ENCODE peak calls at places on chromosomes 4 and X, in seven cellular contexts. D is pancreas, F is OCI-LY7, H is cardiac fibroblast, X is gastrocnemius medialis, L is endothelial cell, K is H9. B is an unnamed sample.

GRCh38 chr4:95155759-95156451 is 392.9 kb downstream of the UNC5C start:
- DNase-seq in D (no peak), F (peak), H (peak), X (no peak), L (no peak), K (no peak), B (no peak)

GRCh38 chr4:101348367-101348827 is 1.1 kb upstream of the PPP3CA start:
- DNase-seq in D (no peak), F (no peak), H (no peak), X (no peak), L (no peak), K (no peak), B (peak)

GRCh38 chr4:26763063-26763462 is 97.6 kb upstream of the STIM2 start:
- DNase-seq in D (no peak), F (peak), H (no peak), X (no peak), L (no peak), K (no peak), B (no peak)

GRCh38 chr4:155809835-155810234 is 51.0 kb downstream of the GUCY1B1 start:
- DNase-seq in D (no peak), F (peak), H (peak), X (no peak), L (no peak), K (no peak), B (no peak)

GRCh38 chr4:139903845-139904244 is 238.2 kb downstream of the MGST2 start:
- DNase-seq in D (no peak), F (no peak), H (peak), X (no peak), L (no peak), K (no peak), B (peak)

GRCh38 chr4:184163813-184164212 is 53.9 kb downstream of the ENPP6 start:
- DNase-seq in D (peak), F (peak), H (no peak), X (no peak), L (peak), K (peak), B (no peak)

GRCh38 chrX:154738013-154738738 is 12.7 kb downstream of the GAB3 start:
- DNase-seq in D (no peak), F (no peak), H (peak), X (no peak), L (no peak), K (no peak), B (peak)

GRCh38 chrX:10156199-10157031 is at the start of gene CLCN4:
- DNase-seq in D (peak), F (peak), H (peak), X (peak), L (peak), K (peak), B (no peak)

GRCh38 chr4:46844325-46844917 is 64.6 kb downstream of the COX7B2 start:
- DNase-seq in D (no peak), F (peak), H (peak), X (no peak), L (peak), K (peak), B (no peak)

GRCh38 chr4:115159141-115159540 is 45.7 kb upstream of the NDST4 start:
- DNase-seq in D (no peak), F (no peak), H (peak), X (no peak), L (no peak), K (no peak), B (no peak)

GRCh38 chr4:115152081-115152480 is 38.7 kb upstream of the NDST4 start:
- DNase-seq in D (no peak), F (no peak), H (no peak), X (no peak), L (no peak), K (no peak), B (no peak)

GRCh38 chr4:115154826-115155225 is 41.4 kb upstream of the NDST4 start:
- DNase-seq in D (no peak), F (no peak), H (no peak), X (no peak), L (no peak), K (no peak), B (no peak)
- TF ChIP-seq CTCF in D (no peak), F (peak), H (no peak), X (no peak), L (no peak), K (peak), B (no peak)

GRCh38 chrX:40297949-40298539 is 200.3 kb upstream of the BCOR start:
- DNase-seq in D (no peak), F (no peak), H (no peak), X (no peak), L (no peak), K (no peak), B (no peak)

GRCh38 chrX:40298569-40298968 is 200.8 kb upstream of the BCOR start:
- DNase-seq in D (no peak), F (no peak), H (no peak), X (no peak), L (no peak), K (peak), B (no peak)

GRCh38 chrX:40300286-40300890 is 202.6 kb upstream of the BCOR start:
- DNase-seq in D (no peak), F (no peak), H (no peak), X (no peak), L (no peak), K (no peak), B (no peak)

GRCh38 chrX:40299502-40300118 is 201.9 kb upstream of the BCOR start:
- DNase-seq in D (no peak), F (no peak), H (no peak), X (no peak), L (no peak), K (no peak), B (no peak)

GRCh38 chrX:40299028-40299479 is 201.3 kb upstream of the BCOR start:
- DNase-seq in D (no peak), F (peak), H (peak), X (no peak), L (peak), K (peak), B (no peak)
- TF ChIP-seq CTCF in D (no peak), F (peak), H (no peak), X (no peak), L (no peak), K (peak), B (no peak)

GRCh38 chrX:120014354-120015129 is 62.9 kb downstream of the RHOXF2B start:
- DNase-seq in D (no peak), F (no peak), H (no peak), X (no peak), L (no peak), K (peak), B (no peak)
- TF ChIP-seq CTCF in D (no peak), F (no peak), H (no peak), X (no peak), L (no peak), K (no peak), B (no peak)

GRCh38 chrX:153411255-153411987 is at the start of gene ZFP92:
- DNase-seq in D (no peak), F (no peak), H (no peak), X (no peak), L (no peak), K (no peak), B (peak)

GRCh38 chrX:153413731-153414130 is 2.5 kb downstream of the ZFP92 start:
- DNase-seq in D (no peak), F (no peak), H (no peak), X (no peak), L (no peak), K (no peak), B (no peak)

GRCh38 chrX:153411988-153412574 is 809 bp downstream of the ZFP92 start:
- DNase-seq in D (no peak), F (peak), H (no peak), X (no peak), L (no peak), K (no peak), B (no peak)

GRCh38 chrX:153414838-153415552 is 3.7 kb downstream of the ZFP92 start:
- DNase-seq in D (no peak), F (no peak), H (peak), X (no peak), L (no peak), K (no peak), B (no peak)

DNA sequence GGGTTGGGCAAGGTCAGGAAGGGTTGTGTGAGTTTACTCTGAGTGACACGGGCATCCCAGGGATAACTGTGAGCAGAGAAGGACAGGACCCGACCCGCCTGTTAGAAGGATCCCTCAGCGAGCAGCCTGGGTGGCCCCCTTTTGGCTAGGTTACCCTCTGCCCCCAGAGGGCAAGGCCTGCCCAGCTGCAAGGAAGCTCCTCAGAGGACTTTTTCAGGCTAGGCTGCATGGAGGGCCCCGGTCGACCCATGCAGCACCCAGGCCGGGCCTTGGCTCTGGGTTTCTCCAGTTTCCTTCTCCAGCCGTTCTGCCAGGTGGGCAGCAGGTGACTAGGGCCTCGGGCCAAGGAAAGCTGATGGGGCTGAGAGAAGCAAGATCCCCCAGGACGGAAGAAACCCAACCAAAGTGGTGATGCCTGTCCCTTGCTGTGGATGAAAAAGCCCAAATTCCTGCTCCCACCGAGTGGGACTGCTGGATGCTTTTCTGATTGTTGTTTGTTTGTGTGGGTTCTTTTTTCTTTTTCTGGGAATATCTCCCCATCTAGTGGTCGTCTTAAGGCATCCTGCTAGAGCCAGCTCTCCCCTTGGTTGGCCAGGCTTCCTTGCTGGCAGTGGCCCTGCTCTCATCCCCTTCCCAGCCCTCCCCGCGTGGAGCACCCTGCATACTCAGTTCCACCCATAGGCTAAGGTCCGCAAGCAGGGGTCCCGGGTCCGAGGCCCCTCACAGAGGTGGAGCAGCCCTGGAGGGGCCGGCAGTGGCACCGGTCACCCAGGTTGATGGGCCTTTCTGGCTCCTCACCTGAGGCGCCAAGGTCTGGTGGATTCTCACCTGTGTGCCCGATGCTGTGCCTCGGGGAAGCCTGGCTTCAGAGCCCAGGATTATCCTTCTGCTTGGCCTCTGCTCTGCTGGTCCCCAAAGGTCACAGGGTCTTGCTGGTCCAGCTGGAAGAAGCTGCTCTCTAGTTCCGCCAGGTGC is 1.8 kb downstream of the ZFP92 start:
- DNase-seq in D (no peak), F (no peak), H (no peak), X (no peak), L (no peak), K (no peak), B (no peak)
- TF ChIP-seq CTCF in D (no peak), F (no peak), H (no peak), X (no peak), L (no peak), K (peak), B (no peak)

DNA sequence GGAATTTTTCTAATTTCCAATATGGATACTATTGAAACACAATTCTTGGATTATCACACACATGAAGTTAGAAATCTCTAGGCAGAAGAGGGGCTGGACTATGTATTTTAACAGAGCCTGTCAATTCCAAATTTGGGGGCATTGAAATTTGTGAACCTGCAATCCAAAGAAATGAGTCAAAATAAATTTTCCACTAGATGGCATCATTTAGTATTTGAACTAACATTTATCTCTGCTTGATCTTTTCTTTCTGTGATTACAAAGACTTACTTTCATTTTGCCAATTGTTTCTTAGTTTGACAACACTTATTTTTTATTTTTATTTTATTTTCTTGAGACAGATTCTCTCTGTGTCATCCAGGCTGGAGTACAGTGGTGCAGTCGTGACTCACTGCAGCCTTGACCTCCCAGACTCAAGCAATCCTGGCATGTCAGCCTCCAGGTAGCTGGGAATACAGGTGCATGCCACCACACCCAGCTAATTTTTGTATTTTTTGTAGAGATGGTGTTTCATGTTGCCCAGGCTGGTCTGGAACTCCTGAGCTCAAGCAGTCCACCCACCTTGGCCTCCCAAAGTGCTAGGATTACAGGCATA is 2.7 kb upstream of the PYURF start:
- DNase-seq in D (no peak), F (peak), H (peak), X (no peak), L (no peak), K (no peak), B (no peak)
- TF ChIP-seq CTCF in D (no peak), F (peak), H (no peak), X (no peak), L (no peak), K (peak), B (peak)

DNA sequence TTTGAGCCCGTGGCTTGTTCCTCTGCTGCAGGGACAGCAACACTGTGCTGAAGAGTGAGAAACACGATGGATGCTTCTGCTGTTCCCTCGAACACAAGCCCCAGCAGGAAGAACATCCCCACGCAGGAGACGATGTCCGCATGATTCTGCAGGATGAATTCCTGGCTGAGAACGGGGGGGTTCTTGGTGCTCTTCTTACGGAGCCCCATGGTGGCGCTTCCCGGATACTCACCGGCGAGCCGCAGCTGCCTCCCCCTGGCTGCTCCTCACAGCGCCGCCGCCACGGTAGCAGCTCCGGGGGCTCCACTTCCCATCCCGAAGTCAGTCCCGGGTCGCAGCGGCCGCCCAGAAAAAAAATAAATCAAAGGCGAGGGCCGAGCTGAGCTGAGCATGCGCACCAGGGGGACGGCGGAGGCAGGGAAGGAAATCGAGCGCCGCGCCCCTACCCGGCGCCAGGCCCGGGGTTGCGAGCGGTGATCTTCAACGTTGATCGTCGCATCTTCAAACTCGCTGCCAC is at the start of gene TRAM1L1:
- DNase-seq in D (peak), F (no peak), H (peak), X (no peak), L (peak), K (peak), B (peak)
- TF ChIP-seq CTCF in D (no peak), F (no peak), H (no peak), X (no peak), L (no peak), K (peak), B (no peak)

GRCh38 chrX:78886550-78886949 is 58.6 kb upstream of the P2RY10 start:
- DNase-seq in D (no peak), F (peak), H (peak), X (no peak), L (no peak), K (no peak), B (no peak)
- TF ChIP-seq CTCF in D (no peak), F (peak), H (peak), X (no peak), L (peak), K (peak), B (peak)

B was measured in CD14-positive monocyte.